ENCODE peak calls at places on chromosomes 3 and 15, in five cellular contexts. R, Z, V, F and W are unnamed samples.
A peak's percentile ranks its signal among the peaks of the same experiment; 100 is the strongest.

GRCh38 chr15:51863131-51863530 is 33.7 kb downstream of the TMOD3 start:
- DNase-seq in V (no peak), R (no peak), Z (no peak), F (no peak), W (no peak)

GRCh38 chr15:52797625-52798501 is 7.7 kb upstream of the ONECUT1 start:
- DNase-seq in V (no peak), Z (no peak), R (no peak), F (no peak), W (no peak)

GRCh38 chr3:32452009-32452408 is 50.6 kb downstream of the CMTM6 start:
- DNase-seq in R (no peak), Z (no peak), V (no peak), F (no peak), W (no peak)

GRCh38 chr3:170811928-170812591 is 57.9 kb downstream of the RPL22L1 start:
- DNase-seq in F (peak; percentile 89), Z (peak; percentile 38), R (peak; percentile 78), V (peak; percentile 77), W (peak; percentile 54)

GRCh38 chr15:88729581-88729980 is 73.7 kb upstream of the ACAN start:
- DNase-seq in V (no peak), Z (no peak), R (no peak), F (no peak), W (no peak)

GRCh38 chr3:195582947-195583346 is 793 bp downstream of the APOD start:
- DNase-seq in V (no peak), F (peak; percentile 38), R (no peak), Z (no peak), W (no peak)

GRCh38 chr3:158249183-158249582 is 139.3 kb downstream of the RSRC1 start:
- DNase-seq in Z (no peak), F (no peak), R (no peak), V (no peak), W (no peak)

GRCh38 chr3:164498917-164499316 is 579.4 kb downstream of the SI start:
- DNase-seq in Z (no peak), F (no peak), V (no peak), R (no peak), W (no peak)

GRCh38 chr15:77749236-77749997 is 116.7 kb upstream of the LINGO1 start:
- DNase-seq in V (no peak), F (no peak), Z (no peak), R (no peak), W (no peak)

GRCh38 chr15:87045741-87046140 is 966.1 kb downstream of the AGBL1 start:
- DNase-seq in F (no peak), V (no peak), R (no peak), Z (no peak), W (no peak)

GRCh38 chr3:34035775-34036174 is 237.3 kb downstream of the PDCD6IP start:
- DNase-seq in V (no peak), Z (no peak), R (no peak), F (no peak), W (no peak)

GRCh38 chr3:158167737-158168469 is 58.0 kb downstream of the RSRC1 start:
- DNase-seq in Z (no peak), V (no peak), R (peak; percentile 95), F (peak; percentile 73), W (no peak)

GRCh38 chr15:93244691-93245615 is 155.9 kb upstream of the RGMA start:
- DNase-seq in V (no peak), Z (no peak), R (no peak), F (no peak), W (no peak)

GRCh38 chr3:124714218-124714853 is 15.9 kb upstream of the UMPS start:
- DNase-seq in R (peak; percentile 47), F (no peak), V (no peak), Z (no peak), W (no peak)

GRCh38 chr15:70268698-70269251 is 171.1 kb upstream of the TLE3 start:
- DNase-seq in F (no peak), V (no peak), R (no peak), Z (no peak), W (no peak)

GRCh38 chr15:88014492-88014891 is 242.0 kb downstream of the NTRK3 start:
- DNase-seq in Z (no peak), V (no peak), R (no peak), F (no peak), W (no peak)

GRCh38 chr3:157089455-157090221 is 70.3 kb downstream of the CCNL1 start:
- DNase-seq in Z (no peak), F (peak; percentile 59), R (no peak), V (no peak), W (no peak)

GRCh38 chr3:183553263-183554026 is 2.1 kb downstream of the KLHL6 start:
- DNase-seq in R (no peak), Z (no peak), F (no peak), V (no peak), W (no peak)

GRCh38 chr15:50113187-50113505 is 5.9 kb downstream of the ATP8B4 start:
- DNase-seq in Z (no peak), V (no peak), R (no peak), F (no peak), W (no peak)

GRCh38 chr3:118675305-118675704 is 359.3 kb downstream of the IGSF11 start:
- DNase-seq in V (no peak), Z (no peak), F (no peak), R (no peak), W (no peak)

GRCh38 chr3:184845819-184846218 is 33.9 kb downstream of the VPS8 start:
- DNase-seq in F (no peak), V (no peak), R (no peak), Z (no peak), W (no peak)

GRCh38 chr15:100338971-100339444 is 2.8 kb downstream of the ADAMTS17 start:
- DNase-seq in F (no peak), R (peak; percentile 69), V (peak; percentile 79), Z (peak; percentile 55), W (peak; percentile 81)

GRCh38 chr3:16262195-16262594 is 2.5 kb downstream of the DPH3 start:
- DNase-seq in V (no peak), F (no peak), R (no peak), Z (no peak), W (no peak)

GRCh38 chr15:89587955-89588354 is 12.7 kb downstream of the TICRR start:
- DNase-seq in F (no peak), Z (no peak), V (no peak), R (peak; percentile 76), W (no peak)

GRCh38 chr3:104145164-104145563 is 1221.5 kb upstream of the ALCAM start:
- DNase-seq in R (no peak), F (no peak), Z (no peak), V (no peak), W (no peak)

GRCh38 chr3:179613807-179614206 is 9.2 kb downstream of the NDUFB5 start:
- DNase-seq in Z (no peak), V (no peak), F (no peak), R (peak; percentile 53), W (no peak)

GRCh38 chr3:82815417-82816058 is 1054.1 kb upstream of the GBE1 start:
- DNase-seq in R (no peak), Z (no peak), F (no peak), V (no peak), W (no peak)

GRCh38 chr3:107431298-107432012 is 54.2 kb downstream of the CCDC54 start:
- DNase-seq in V (peak; percentile 76), Z (peak; percentile 7), R (peak; percentile 80), F (peak; percentile 36), W (peak; percentile 74)

GRCh38 chr15:76011611-76012010 is 613 bp downstream of the NRG4 start:
- DNase-seq in Z (no peak), V (no peak), R (no peak), F (no peak), W (no peak)

GRCh38 chr3:99626415-99626788 is 12.0 kb upstream of the COL8A1 start:
- DNase-seq in Z (no peak), F (no peak), V (no peak), R (no peak), W (no peak)

GRCh38 chr15:59166156-59166555 is 40.5 kb upstream of the LDHAL6B start:
- DNase-seq in V (no peak), R (peak; percentile 48), Z (no peak), F (no peak), W (no peak)

GRCh38 chr15:26357653-26358052 is 415.2 kb downstream of the GABRB3 start:
- DNase-seq in Z (no peak), R (no peak), V (no peak), F (no peak), W (no peak)
- H3K27ac ChIP-seq in Z (no peak overlapping the region), R (no peak overlapping the region), V (no peak overlapping the region), F (no peak overlapping the region), W (no peak overlapping the region)

DNA sequence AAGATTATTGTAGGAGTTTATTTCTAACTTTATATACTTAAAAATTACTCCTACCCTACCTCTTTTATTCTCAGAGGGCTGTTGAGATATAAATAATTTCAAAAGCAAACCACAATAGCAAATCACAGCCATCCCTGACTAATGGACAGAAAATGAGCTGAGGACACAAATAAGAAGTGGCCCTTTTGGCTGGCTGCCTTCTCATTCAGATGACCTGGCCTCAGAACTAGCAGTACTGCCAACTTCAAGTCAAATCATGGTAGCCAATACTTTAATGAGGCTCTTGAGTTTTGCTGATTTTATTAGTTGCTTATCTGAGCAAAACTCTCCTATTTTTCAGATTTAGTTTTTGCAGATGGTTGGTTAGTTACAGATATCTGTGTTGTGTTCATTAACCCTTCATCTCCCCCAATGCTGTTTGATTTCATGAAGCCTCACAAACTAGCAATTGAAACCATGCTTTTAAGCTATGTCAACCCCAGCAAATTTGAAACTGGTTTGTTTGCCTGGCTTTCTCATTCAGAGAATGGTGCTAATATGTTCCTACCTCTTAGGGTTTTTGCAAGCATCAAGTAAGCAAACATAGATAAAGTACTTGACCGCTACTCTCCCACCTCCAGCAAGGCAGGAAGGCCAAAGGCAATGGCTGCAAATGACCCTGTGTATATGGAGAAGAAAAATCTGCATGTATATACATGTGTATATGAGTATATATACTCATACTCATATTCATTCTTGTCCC is 73.4 kb upstream of the HACD2 start:
- DNase-seq in F (no peak), V (peak; percentile 95), R (peak; percentile 92), Z (no peak), W (peak; percentile 71)
- H3K27ac ChIP-seq in F (no peak overlapping the region), V (peak overlapping the region; percentile 94), R (peak overlapping the region; percentile 41), Z (no peak overlapping the region), W (peak overlapping the region; percentile 90)

GRCh38 chr3:50163572-50163971 is 8.4 kb downstream of the SEMA3F start:
- DNase-seq in V (no peak), R (no peak), F (no peak), Z (no peak), W (no peak)

GRCh38 chr3:50162034-50162883 is 7.1 kb downstream of the SEMA3F start:
- DNase-seq in Z (no peak), F (no peak), R (no peak), V (no peak), W (no peak)

GRCh38 chr3:50158747-50159146 is 3.6 kb downstream of the SEMA3F start:
- DNase-seq in V (no peak), R (no peak), F (no peak), Z (no peak), W (no peak)

GRCh38 chr3:50160561-50160983 is 5.4 kb downstream of the SEMA3F start:
- DNase-seq in Z (no peak), R (no peak), F (peak; percentile 63), V (no peak), W (no peak)

GRCh38 chr3:50161320-50161719 is 6.2 kb downstream of the SEMA3F start:
- DNase-seq in F (no peak), R (peak; percentile 32), V (no peak), Z (no peak), W (no peak)
- H3K27ac ChIP-seq in F (no peak overlapping the region), R (no peak overlapping the region), V (peak overlapping the region; percentile 87), Z (no peak overlapping the region), W (no peak overlapping the region)

GRCh38 chr3:127534564-127534963 is 56.0 kb downstream of the TPRA1 start:
- DNase-seq in F (no peak), R (no peak), V (no peak), Z (no peak), W (no peak)
- H3K27ac ChIP-seq in F (no peak overlapping the region), R (no peak overlapping the region), V (no peak overlapping the region), Z (no peak overlapping the region), W (no peak overlapping the region)